ENCODE peak calls at places on chromosome 13, in eight cellular contexts. One of them, this sample, is unnamed.

GRCh38 chr13:113765241-113765910 is 6.3 kb downstream of the TMEM255B start:
- DNase-seq in activated T-cell treated with anti-CD3 and anti-CD28 coated beads, Interleukin-2, amount 50 U/mL, for 4 hours: no peak
- DNase-seq in A549: no peak
- DNase-seq in COR-L47: peak
- DNase-seq in anterior cingulate cortex: no peak
- DNase-seq in non-pigmented ciliary epithelial cell: no peak
- DNase-seq in naive thymus-derived CD4-positive, alpha-beta T cell: no peak
- DNase-seq in activated T-helper 1 cell treated with Interleukin-2 at 50 U/mL for 16 hours: no peak
- DNase-seq in this sample: no peak

GRCh38 chr13:21976159-21976558 is 305.3 kb downstream of the FGF9 start:
- DNase-seq in A549: no peak
- DNase-seq in activated T-helper 1 cell treated with Interleukin-2 at 50 U/mL for 16 hours: no peak
- DNase-seq in activated T-cell treated with anti-CD3 and anti-CD28 coated beads, Interleukin-2, amount 50 U/mL, for 4 hours: no peak
- DNase-seq in COR-L47: no peak
- DNase-seq in anterior cingulate cortex: no peak
- DNase-seq in naive thymus-derived CD4-positive, alpha-beta T cell: no peak
- DNase-seq in non-pigmented ciliary epithelial cell: no peak
- DNase-seq in this sample: no peak

GRCh38 chr13:19810996-19811881 is 28.5 kb upstream of the PSPC1 start:
- DNase-seq in non-pigmented ciliary epithelial cell: no peak
- DNase-seq in activated T-helper 1 cell treated with Interleukin-2 at 50 U/mL for 16 hours: no peak
- DNase-seq in A549: no peak
- DNase-seq in anterior cingulate cortex: no peak
- DNase-seq in COR-L47: no peak
- DNase-seq in activated T-cell treated with anti-CD3 and anti-CD28 coated beads, Interleukin-2, amount 50 U/mL, for 4 hours: no peak
- DNase-seq in naive thymus-derived CD4-positive, alpha-beta T cell: no peak
- DNase-seq in this sample: no peak

GRCh38 chr13:112873851-112874750 is 94.9 kb upstream of the MCF2L start:
- DNase-seq in non-pigmented ciliary epithelial cell: no peak
- DNase-seq in COR-L47: peak
- DNase-seq in A549: peak
- DNase-seq in activated T-helper 1 cell treated with Interleukin-2 at 50 U/mL for 16 hours: peak
- DNase-seq in naive thymus-derived CD4-positive, alpha-beta T cell: no peak
- DNase-seq in anterior cingulate cortex: no peak
- DNase-seq in activated T-cell treated with anti-CD3 and anti-CD28 coated beads, Interleukin-2, amount 50 U/mL, for 4 hours: peak
- DNase-seq in this sample: no peak

GRCh38 chr13:94967183-94968039 is 255.1 kb upstream of the SOX21 start:
- DNase-seq in naive thymus-derived CD4-positive, alpha-beta T cell: no peak
- DNase-seq in anterior cingulate cortex: no peak
- DNase-seq in COR-L47: no peak
- DNase-seq in A549: peak
- DNase-seq in activated T-helper 1 cell treated with Interleukin-2 at 50 U/mL for 16 hours: no peak
- DNase-seq in activated T-cell treated with anti-CD3 and anti-CD28 coated beads, Interleukin-2, amount 50 U/mL, for 4 hours: no peak
- DNase-seq in non-pigmented ciliary epithelial cell: no peak
- DNase-seq in this sample: no peak

GRCh38 chr13:80737513-80737912 is 396.6 kb upstream of the SPRY2 start:
- DNase-seq in activated T-cell treated with anti-CD3 and anti-CD28 coated beads, Interleukin-2, amount 50 U/mL, for 4 hours: no peak
- DNase-seq in non-pigmented ciliary epithelial cell: no peak
- DNase-seq in anterior cingulate cortex: no peak
- DNase-seq in COR-L47: no peak
- DNase-seq in activated T-helper 1 cell treated with Interleukin-2 at 50 U/mL for 16 hours: no peak
- DNase-seq in A549: no peak
- DNase-seq in naive thymus-derived CD4-positive, alpha-beta T cell: no peak
- DNase-seq in this sample: no peak

GRCh38 chr13:24540236-24541126 is 27.9 kb upstream of the PARP4 start:
- DNase-seq in activated T-helper 1 cell treated with Interleukin-2 at 50 U/mL for 16 hours: no peak
- DNase-seq in non-pigmented ciliary epithelial cell: no peak
- DNase-seq in COR-L47: no peak
- DNase-seq in naive thymus-derived CD4-positive, alpha-beta T cell: no peak
- DNase-seq in activated T-cell treated with anti-CD3 and anti-CD28 coated beads, Interleukin-2, amount 50 U/mL, for 4 hours: no peak
- DNase-seq in anterior cingulate cortex: no peak
- DNase-seq in A549: peak
- DNase-seq in this sample: no peak

GRCh38 chr13:29538625-29538976 is 56.9 kb downstream of the SLC7A1 start:
- DNase-seq in A549: no peak
- DNase-seq in COR-L47: no peak
- DNase-seq in activated T-helper 1 cell treated with Interleukin-2 at 50 U/mL for 16 hours: no peak
- DNase-seq in anterior cingulate cortex: no peak
- DNase-seq in non-pigmented ciliary epithelial cell: no peak
- DNase-seq in activated T-cell treated with anti-CD3 and anti-CD28 coated beads, Interleukin-2, amount 50 U/mL, for 4 hours: no peak
- DNase-seq in naive thymus-derived CD4-positive, alpha-beta T cell: no peak
- DNase-seq in this sample: no peak

GRCh38 chr13:113639661-113640262 is 18.2 kb downstream of the ATP4B start:
- DNase-seq in non-pigmented ciliary epithelial cell: no peak
- DNase-seq in anterior cingulate cortex: peak
- DNase-seq in A549: no peak
- DNase-seq in naive thymus-derived CD4-positive, alpha-beta T cell: peak
- DNase-seq in activated T-cell treated with anti-CD3 and anti-CD28 coated beads, Interleukin-2, amount 50 U/mL, for 4 hours: no peak
- DNase-seq in COR-L47: no peak
- DNase-seq in activated T-helper 1 cell treated with Interleukin-2 at 50 U/mL for 16 hours: no peak
- DNase-seq in this sample: peak

GRCh38 chr13:30401347-30401746 is 20.9 kb upstream of the UBE2L5 start:
- DNase-seq in non-pigmented ciliary epithelial cell: no peak
- DNase-seq in naive thymus-derived CD4-positive, alpha-beta T cell: no peak
- DNase-seq in A549: no peak
- DNase-seq in activated T-cell treated with anti-CD3 and anti-CD28 coated beads, Interleukin-2, amount 50 U/mL, for 4 hours: no peak
- DNase-seq in COR-L47: no peak
- DNase-seq in anterior cingulate cortex: no peak
- DNase-seq in activated T-helper 1 cell treated with Interleukin-2 at 50 U/mL for 16 hours: no peak
- DNase-seq in this sample: no peak

GRCh38 chr13:73579574-73580274 is 520.9 kb downstream of the KLF5 start:
- DNase-seq in activated T-cell treated with anti-CD3 and anti-CD28 coated beads, Interleukin-2, amount 50 U/mL, for 4 hours: no peak
- DNase-seq in activated T-helper 1 cell treated with Interleukin-2 at 50 U/mL for 16 hours: no peak
- DNase-seq in naive thymus-derived CD4-positive, alpha-beta T cell: no peak
- DNase-seq in COR-L47: no peak
- DNase-seq in non-pigmented ciliary epithelial cell: no peak
- DNase-seq in anterior cingulate cortex: no peak
- DNase-seq in A549: no peak
- DNase-seq in this sample: no peak